ENCODE peak calls at places on chromosomes 7 and 10, in seven cellular contexts. T, C, G, X, E, M and U are unnamed samples.

GRCh38 chr10:52558090-52558489 is 214.5 kb downstream of the MBL2 start:
- DNase-seq in E (no peak), G (no peak), X (no peak), T (no peak), C (no peak), M (no peak), U (no peak)

GRCh38 chr7:121519548-121520521 is 123.7 kb upstream of the FAM3C start:
- DNase-seq in C (no peak), G (no peak), E (no peak), M (peak), T (no peak), X (no peak), U (no peak)

GRCh38 chr7:108875139-108875538 is 305.5 kb downstream of the DNAJB9 start:
- DNase-seq in G (peak), E (no peak), X (peak), T (no peak), M (peak), C (no peak), U (no peak)

GRCh38 chr7:9498303-9498702 is 1064.9 kb downstream of the NXPH1 start:
- DNase-seq in G (no peak), E (no peak), X (no peak), M (no peak), T (no peak), C (no peak), U (no peak)

GRCh38 chr10:11713186-11713743 is 28.9 kb upstream of the ECHDC3 start:
- DNase-seq in G (peak), C (no peak), M (peak), T (no peak), X (peak), E (peak), U (no peak)

GRCh38 chr7:129577881-129578462 is 33.5 kb upstream of the NRF1 start:
- DNase-seq in X (no peak), G (no peak), M (no peak), T (no peak), C (no peak), E (no peak), U (no peak)

GRCh38 chr10:69576334-69577011 is 3.3 kb upstream of the NEUROG3 start:
- DNase-seq in M (no peak), G (no peak), X (peak), C (peak), T (no peak), E (no peak), U (no peak)

GRCh38 chr7:83475403-83475802 is 173.5 kb downstream of the SEMA3E start:
- DNase-seq in C (no peak), X (no peak), M (no peak), G (no peak), T (no peak), E (no peak), U (no peak)

GRCh38 chr10:117005454-117006055 is 568 bp upstream of the SHTN1 start:
- DNase-seq in E (no peak), G (no peak), M (no peak), T (peak), C (no peak), X (peak), U (no peak)

GRCh38 chr10:17599089-17599488 is 18.1 kb downstream of the HACD1 start:
- DNase-seq in E (no peak), C (no peak), T (no peak), M (peak), G (peak), X (no peak), U (no peak)

GRCh38 chr10:27745719-27746363 is at the start of gene MKX:
- DNase-seq in C (peak), G (no peak), X (peak), E (no peak), M (no peak), T (peak), U (peak)

DNA sequence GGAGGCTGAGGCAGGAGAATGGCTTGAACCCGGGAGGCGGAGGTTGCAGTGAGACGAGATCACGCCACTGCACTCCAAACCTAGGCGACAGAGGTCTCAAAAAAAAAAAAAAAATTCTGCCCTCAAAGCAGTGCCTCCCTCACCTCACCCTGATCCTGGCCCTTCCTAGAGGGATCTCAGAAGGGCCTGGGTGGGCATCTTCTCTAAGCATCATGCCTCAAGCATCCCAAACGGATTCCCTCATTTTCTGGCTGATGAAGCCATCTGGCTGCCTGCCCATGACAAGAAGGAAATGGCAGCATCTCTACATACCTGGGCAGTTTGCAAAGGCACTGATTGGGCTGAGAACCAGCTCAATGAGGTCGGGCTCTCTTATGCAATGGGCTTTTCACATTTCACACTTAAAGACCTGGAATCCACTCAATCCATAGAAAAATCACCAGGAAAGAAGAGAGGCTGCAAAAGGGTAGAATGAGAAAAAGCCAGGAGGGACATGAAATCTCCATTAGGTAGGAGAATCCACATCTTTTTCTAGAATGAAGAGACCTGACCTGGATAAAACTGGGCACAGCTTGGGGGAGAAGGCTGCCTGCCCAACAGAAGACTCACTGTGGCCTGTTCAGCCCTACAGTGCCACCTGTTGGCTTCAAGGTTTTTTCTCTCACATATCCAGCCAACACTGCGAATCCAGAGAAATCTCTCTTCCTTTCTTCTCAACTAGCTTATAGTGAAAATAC is 48.1 kb downstream of the PDLIM1 start:
- DNase-seq in E (no peak), C (no peak), T (no peak), G (peak), X (no peak), M (peak), U (no peak)
- TF ChIP-seq CTCF in E (peak), C (no peak), T (peak), G (peak), X (peak), M (peak), U (peak)

GRCh38 chr7:37730489-37730888 is 46.9 kb downstream of the GPR141 start:
- DNase-seq in T (no peak), X (no peak), M (no peak), E (no peak), G (no peak), C (no peak), U (no peak)
- TF ChIP-seq CTCF in T (no peak), X (no peak), M (no peak), E (no peak), G (no peak), C (no peak), U (no peak)

DNA sequence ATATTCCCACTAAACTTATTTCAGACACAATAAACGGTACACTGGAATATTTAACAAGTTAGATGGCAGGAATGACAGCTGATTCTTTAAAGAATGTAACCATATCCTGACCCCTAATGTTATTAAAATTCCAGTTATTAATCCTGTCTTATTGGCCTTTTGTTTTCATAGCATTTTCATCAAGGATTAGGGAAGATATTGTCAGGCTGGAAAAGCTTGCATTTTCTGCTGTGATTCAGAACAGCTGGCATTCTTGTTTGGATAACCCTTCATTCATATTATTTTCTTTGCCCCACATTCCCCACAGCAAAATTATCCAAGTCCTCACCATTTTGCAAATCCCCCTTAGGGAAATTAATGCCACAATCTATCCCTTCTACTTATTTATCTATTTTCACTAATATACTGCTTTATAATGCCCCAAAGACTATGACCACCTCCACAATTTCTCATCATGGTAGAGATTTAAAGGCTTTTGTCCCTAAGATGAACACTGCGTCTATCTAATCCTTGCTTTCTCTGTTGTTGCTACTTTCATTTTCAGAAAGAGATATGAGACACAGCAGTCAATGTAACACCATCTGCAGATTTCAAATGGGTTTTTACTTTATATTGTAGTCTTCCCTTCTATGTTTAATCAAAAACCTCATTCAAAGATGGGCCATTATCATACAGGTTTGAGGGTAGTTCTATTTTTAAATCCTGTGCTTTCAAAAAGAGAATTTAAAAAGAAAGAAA is 475.1 kb downstream of the PARD3 start:
- DNase-seq in M (no peak), G (no peak), C (no peak), X (no peak), T (no peak), E (no peak), U (no peak)
- TF ChIP-seq CTCF in M (no peak), G (no peak), C (no peak), X (no peak), T (no peak), E (no peak), U (no peak)

DNA sequence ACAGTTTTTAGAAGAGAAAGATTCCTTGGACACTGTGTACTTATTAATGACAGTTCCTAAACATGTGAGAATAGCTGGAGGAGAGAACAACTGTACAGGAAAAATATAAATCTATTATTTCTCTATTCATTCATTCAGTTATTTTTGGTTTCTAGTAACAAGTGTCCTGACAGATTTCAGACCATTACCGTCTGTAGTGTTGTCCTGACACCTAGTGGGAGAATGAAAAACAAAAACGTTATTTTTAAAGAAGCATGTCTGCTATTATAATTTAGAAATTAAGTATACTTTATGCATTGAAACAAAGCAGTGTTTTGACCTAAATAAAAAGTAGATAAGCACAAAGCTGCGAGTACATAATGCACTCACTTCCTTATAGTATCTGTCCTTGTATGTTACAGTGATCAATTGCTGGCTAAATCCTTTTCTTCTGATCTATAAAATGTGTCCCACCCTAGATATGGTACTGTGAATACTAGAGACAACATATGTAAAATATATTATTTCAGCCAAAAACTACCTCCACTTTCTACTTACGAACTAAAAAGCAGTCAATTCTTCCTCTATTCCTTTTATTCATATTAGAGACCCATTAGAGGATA is 575.6 kb downstream of the ARL4A start:
- DNase-seq in C (no peak), X (peak), T (no peak), M (peak), E (no peak), G (peak), U (no peak)
- TF ChIP-seq CTCF in C (no peak), X (peak), T (no peak), M (peak), E (peak), G (peak), U (peak)

GRCh38 chr7:3156508-3156907 is 112.8 kb upstream of the CARD11 start:
- DNase-seq in E (no peak), T (no peak), G (no peak), M (no peak), X (no peak), C (no peak), U (no peak)

GRCh38 chr7:3152714-3153113 is 109.0 kb upstream of the CARD11 start:
- DNase-seq in C (no peak), E (no peak), M (no peak), X (no peak), T (no peak), G (no peak), U (no peak)

GRCh38 chr7:3153118-3153517 is 109.5 kb upstream of the CARD11 start:
- DNase-seq in G (no peak), C (no peak), T (no peak), E (no peak), X (no peak), M (no peak), U (no peak)

GRCh38 chr7:3154317-3154716 is 110.7 kb upstream of the CARD11 start:
- DNase-seq in X (no peak), M (no peak), T (no peak), C (no peak), E (no peak), G (no peak), U (no peak)

DNA sequence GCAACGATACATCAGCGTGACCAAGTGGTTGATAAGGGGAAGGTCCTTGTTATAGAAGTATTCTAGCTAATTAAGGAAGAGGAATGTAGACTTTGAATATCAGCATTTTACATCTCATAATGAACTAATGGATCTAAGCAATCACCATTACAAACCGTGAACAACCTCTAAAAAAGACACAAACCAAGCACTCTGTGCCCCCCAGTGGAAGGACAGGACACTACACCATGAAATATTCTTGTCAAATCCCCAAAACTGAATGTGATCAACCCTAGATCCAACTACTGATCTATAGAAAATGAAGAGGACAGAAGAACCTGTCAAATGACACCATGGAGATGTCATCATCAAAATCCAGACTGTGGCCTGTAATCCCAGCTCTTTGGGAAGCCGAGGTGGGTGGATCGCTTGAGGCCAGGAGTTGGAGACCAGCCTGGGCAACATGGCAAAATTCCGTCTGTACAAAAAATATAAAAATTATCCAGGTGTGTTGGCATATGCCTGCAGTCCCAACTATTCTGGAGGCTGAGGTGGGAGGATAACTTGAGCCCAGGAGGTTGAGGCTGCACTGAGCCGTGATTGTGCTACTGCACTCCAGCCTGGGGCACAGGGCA is 111.3 kb upstream of the CARD11 start:
- DNase-seq in C (no peak), G (peak), M (peak), X (peak), E (peak), T (no peak), U (no peak)
- TF ChIP-seq CTCF in C (no peak), G (peak), M (peak), X (peak), E (peak), T (peak), U (peak)

GRCh38 chr10:92627845-92628480 is 35.0 kb downstream of the KIF11 start:
- DNase-seq in C (no peak), M (peak), X (no peak), T (no peak), G (peak), E (no peak), U (no peak)
- TF ChIP-seq CTCF in C (no peak), M (peak), X (no peak), T (no peak), G (peak), E (no peak), U (no peak)

DNA sequence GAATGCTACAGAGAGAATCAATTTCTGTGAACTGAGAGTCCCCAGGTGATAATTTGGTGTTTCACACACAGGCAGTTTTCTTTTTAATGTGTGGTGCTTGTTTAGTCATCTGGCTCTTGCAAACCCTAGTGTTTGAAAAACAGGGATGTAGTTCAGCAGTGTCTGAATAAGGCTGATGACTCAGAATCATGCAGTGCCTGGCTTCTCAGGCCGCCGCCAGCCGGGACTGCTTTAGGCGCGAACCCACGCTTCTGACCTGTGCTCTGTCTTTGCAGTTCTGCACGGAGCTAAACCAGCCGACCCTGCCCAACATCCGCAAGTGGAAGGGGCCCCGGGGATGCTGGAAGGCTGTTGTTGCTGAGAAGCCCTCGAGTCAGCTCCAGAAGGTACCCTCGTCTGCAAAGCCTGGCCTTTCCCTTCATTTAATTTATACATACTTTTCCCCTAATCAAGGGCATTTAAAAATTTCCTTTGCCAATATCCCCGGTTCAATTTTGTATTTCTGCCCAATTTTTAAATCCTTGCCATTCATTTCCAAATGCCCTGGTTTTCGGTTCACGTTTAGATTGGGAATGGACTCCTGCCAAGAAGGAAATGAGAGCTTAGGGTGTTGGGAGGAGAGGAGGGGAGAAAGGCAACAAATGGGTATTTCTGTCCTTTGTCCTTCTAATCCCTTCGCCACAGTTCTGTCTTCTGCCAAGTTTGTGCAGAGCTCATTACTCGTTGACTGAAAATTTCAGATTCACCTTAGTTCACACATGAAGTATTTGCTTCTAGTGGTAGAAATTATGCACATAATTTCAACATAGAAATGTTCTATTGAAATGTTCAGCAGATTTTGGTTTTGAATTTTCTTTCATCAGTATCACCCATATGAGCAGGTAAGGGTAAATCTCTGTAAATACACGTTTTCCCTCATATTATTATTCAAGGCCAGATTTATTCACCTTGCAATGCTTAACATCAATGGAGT is 108.5 kb upstream of the ANLN start:
- DNase-seq in G (peak), X (peak), C (peak), E (no peak), T (no peak), M (peak), U (no peak)
- TF ChIP-seq CTCF in G (no peak), X (peak), C (no peak), E (no peak), T (no peak), M (peak), U (no peak)

DNA sequence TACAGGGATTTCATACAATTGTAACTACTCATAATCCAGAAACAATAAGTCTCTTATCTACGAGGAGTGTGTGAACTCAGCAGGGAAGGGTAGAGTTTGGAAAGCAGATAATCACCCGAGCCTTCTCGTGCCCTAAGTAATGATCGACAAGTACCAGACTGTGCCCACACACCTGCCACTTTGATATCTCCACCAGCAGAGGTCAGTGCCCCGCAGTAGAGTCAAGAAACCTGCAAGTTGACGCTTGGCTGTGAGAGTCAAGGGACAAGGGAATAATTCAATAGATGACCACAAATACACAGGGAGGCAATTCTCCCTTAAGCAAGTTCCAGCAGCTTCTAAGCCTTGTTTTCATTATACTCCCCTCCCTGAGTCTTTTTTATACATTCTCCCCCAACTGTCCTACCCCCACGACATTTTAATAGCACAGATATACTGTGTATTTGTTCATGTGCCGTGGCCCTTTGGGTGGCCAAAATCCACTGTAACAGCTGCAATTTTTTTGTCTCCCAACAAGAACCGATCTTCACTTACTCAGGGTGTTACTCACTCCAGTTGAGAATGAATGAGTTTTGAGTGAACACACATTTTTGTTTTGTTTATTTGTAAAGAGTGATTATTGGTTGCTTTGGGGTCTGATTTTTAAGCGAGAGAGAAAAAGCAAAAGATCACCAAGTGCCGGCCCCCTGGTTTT is 106.9 kb upstream of the RHEB start:
- DNase-seq in T (no peak), C (no peak), E (peak), X (peak), G (no peak), M (no peak), U (no peak)
- TF ChIP-seq CTCF in T (no peak), C (no peak), E (peak), X (peak), G (peak), M (peak), U (no peak)

GRCh38 chr10:58957517-58957916 is 218.9 kb upstream of the PHYHIPL start:
- DNase-seq in E (no peak), G (no peak), C (no peak), M (no peak), T (no peak), X (no peak), U (no peak)

GRCh38 chr10:58963723-58964124 is 212.7 kb upstream of the PHYHIPL start:
- DNase-seq in M (no peak), C (no peak), G (no peak), E (no peak), X (no peak), T (no peak), U (no peak)

GRCh38 chr10:58967551-58968418 is 208.7 kb upstream of the PHYHIPL start:
- DNase-seq in T (peak), X (peak), M (no peak), E (no peak), G (no peak), C (no peak), U (no peak)

GRCh38 chr10:58965855-58966254 is 210.6 kb upstream of the PHYHIPL start:
- DNase-seq in C (no peak), G (no peak), T (no peak), X (no peak), E (no peak), M (no peak), U (no peak)

GRCh38 chr10:58963101-58963534 is 213.3 kb upstream of the PHYHIPL start:
- DNase-seq in G (no peak), C (no peak), M (no peak), E (no peak), T (no peak), X (no peak), U (no peak)
- TF ChIP-seq CTCF in G (peak), C (no peak), M (no peak), E (no peak), T (no peak), X (peak), U (no peak)